ENCODE peak calls at places on chromosomes 4 and X, in seven cellular contexts. Z is upper lobe of left lung; W is body of pancreas; U is SK-N-SH; L is neuronal stem cell; F is CD8-positive, alpha-beta memory T cell; T is GM23248. J is an unnamed sample. For H3K27me3 and H3K4me1, the result is how much of the 10 kb centered on the place peaks cover.

GRCh38 chr4:37793562-37793961 is 32.9 kb upstream of the PGM2 start:
- DNase-seq in F (no peak), W (peak), Z (peak), L (no peak), T (peak), U (no peak), J (no peak)

GRCh38 chrX:25025615-25026014 is 9.8 kb upstream of the ARX start:
- DNase-seq in U (no peak), T (no peak), F (no peak), Z (no peak), L (no peak), W (no peak), J (no peak)

GRCh38 chrX:103400931-103401330 is 24.6 kb downstream of the BEX3 start:
- DNase-seq in F (no peak), W (no peak), Z (no peak), L (no peak), T (no peak), U (no peak), J (no peak)

GRCh38 chrX:151815461-151815860 is 80.9 kb downstream of the CNGA2 start:
- DNase-seq in T (peak), U (no peak), L (no peak), W (no peak), F (no peak), Z (no peak), J (no peak)

GRCh38 chr4:140188975-140189374 is 35.0 kb upstream of the MAML3 start:
- DNase-seq in T (peak), U (no peak), Z (peak), W (peak), L (no peak), F (no peak), J (peak)

GRCh38 chr4:142405021-142405991 is 440.8 kb downstream of the INPP4B start:
- DNase-seq in T (peak), U (no peak), F (peak), L (peak), Z (peak), W (peak), J (peak)

GRCh38 chrX:30577362-30577961 is at the start of gene TASL:
- DNase-seq in Z (no peak), L (no peak), U (no peak), F (no peak), W (no peak), T (no peak), J (peak)

GRCh38 chrX:133674726-133675470 is 259.6 kb upstream of the GPC4 start:
- DNase-seq in Z (peak), L (no peak), W (peak), F (no peak), U (no peak), T (no peak), J (no peak)

GRCh38 chr4:176077561-176077960 is 11.9 kb downstream of the WDR17 start:
- DNase-seq in L (no peak), Z (no peak), U (no peak), F (no peak), W (no peak), T (no peak), J (no peak)

GRCh38 chrX:22095306-22095705 is 63.2 kb downstream of the PHEX start:
- DNase-seq in L (peak), U (no peak), Z (no peak), W (peak), F (no peak), T (peak), J (no peak)

GRCh38 chrX:140664939-140665338 is 44.6 kb upstream of the LINC00632 start:
- DNase-seq in W (no peak), F (no peak), T (peak), L (no peak), Z (no peak), U (peak), J (no peak)

GRCh38 chrX:148530464-148531077 is 30.2 kb downstream of the AFF2 start:
- DNase-seq in F (no peak), L (no peak), U (no peak), Z (no peak), T (peak), W (peak), J (no peak)

DNA sequence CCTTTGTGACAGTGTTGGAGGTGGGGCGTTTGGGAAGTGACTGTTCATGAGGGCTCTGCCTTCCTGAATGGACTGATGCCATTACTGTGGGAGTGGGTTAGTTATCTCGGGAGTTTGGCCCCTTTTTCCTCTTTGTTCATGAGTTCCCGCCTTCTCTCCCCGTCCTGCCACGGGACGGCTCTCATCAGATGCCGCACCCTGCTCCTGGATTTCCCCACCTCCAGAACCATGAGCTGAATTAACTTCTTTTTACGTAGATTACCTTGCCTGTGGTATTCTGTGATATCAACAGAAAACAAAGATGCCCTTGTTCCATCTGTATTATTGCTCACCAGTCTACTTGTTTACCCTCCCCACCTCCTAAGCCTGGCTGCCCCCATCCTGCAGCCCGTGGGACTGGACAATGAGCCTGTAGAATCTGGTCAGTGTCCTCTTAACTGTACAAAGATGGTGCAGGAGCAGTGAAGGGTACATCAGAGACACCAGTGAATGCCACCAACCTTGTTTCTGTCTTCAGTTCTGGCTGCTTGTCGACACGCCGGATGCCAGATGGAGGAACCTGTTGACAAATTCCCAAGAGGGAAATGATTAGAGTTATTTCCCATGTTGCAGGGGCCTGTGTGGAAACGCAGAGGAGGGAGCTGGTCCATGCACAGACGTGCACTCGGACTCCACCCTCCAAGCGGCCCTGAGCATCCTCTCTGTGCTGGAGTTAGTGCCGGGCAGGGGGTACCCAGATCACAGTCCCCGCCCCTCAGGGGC is 104.7 kb downstream of the ABLIM2 start:
- DNase-seq in F (no peak), L (no peak), Z (no peak), W (no peak), U (no peak), T (no peak), J (no peak)
- H3K27me3 ChIP-seq in F (under half), L (under half), Z (under half), W (under half), U (under half), T (under half), J (under half)

DNA sequence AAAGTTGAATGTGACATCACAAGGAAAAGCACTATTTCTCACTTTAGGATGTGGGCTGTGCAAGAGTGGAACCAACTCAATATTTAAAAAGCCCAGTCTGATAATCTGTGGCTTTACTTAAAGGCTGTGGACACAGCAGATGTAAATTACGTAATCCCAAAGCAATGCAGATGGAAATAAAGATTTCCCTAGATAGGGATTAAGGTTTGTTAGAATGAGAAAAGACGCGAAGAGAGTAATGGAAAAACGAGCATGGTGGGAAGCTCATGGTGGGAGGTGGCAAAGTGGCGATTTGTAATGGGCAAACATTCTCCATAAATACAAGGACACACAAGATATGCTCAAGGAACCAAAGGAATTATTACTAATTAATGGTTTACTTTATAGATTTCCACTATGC is 985.5 kb downstream of the FSTL5 start:
- DNase-seq in L (no peak), F (no peak), T (no peak), U (no peak), Z (no peak), W (no peak), J (no peak)
- H3K4me1 ChIP-seq in L (under half), F (under half), T (under half), U (under half), Z (under half), W (under half), J (under half)

DNA sequence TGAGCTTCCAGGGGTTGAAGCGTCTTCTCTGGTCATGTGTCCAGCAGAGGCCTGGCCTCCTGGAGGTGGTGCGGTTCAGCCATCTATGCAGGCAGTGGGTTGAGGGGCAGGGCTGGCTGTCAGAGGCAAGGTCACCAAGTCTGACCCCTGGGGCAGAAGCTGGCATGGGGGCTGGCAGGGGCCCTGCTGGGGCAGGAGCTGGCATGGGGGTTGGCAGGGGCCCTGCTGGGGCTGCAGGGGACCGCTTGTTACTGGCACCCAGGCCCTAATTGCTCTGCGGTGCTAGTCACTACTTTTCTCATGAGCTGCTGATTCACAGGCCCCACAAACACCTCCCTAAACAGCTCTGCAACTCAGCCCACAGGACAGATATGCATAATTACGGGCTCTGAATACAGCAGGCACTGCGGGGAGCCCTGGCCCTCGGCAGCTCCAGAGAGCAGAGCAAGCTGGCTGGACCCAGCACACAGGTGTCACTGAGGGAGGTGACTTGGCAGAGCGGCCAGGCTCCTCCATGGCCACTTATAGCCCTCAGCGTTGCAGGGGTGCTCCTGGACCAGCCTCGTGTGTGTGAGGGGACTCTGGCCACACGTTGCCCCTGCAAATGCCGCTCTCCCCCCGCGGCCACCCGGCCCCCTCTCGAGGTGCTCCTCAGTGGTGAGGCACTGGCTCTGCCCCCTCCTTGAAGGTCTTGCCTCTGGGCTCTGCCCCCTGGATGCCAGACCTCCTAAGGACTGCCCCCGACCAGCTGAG is 32.6 kb downstream of the CPLX1 start:
- DNase-seq in U (no peak), F (no peak), L (no peak), T (peak), W (no peak), Z (no peak), J (no peak)
- H3K27me3 ChIP-seq in U (under half), F (under half), L (half or more), T (half or more), W (under half), Z (under half), J (under half)

GRCh38 chr4:157996061-157996460 is 176.8 kb downstream of the GASK1B start:
- DNase-seq in Z (no peak), F (no peak), T (no peak), U (no peak), L (no peak), W (no peak), J (no peak)

GRCh38 chr4:157999723-158000122 is 173.1 kb downstream of the GASK1B start:
- DNase-seq in U (no peak), L (no peak), F (no peak), Z (no peak), T (no peak), W (no peak), J (no peak)

GRCh38 chr4:157994863-157995262 is 178.0 kb downstream of the GASK1B start:
- DNase-seq in F (no peak), T (peak), L (no peak), W (no peak), Z (no peak), U (no peak), J (no peak)

GRCh38 chr4:157997296-157997695 is 175.5 kb downstream of the GASK1B start:
- DNase-seq in Z (no peak), T (no peak), F (no peak), U (no peak), L (no peak), W (no peak), J (no peak)

GRCh38 chr4:157996598-157996997 is 176.2 kb downstream of the GASK1B start:
- DNase-seq in Z (no peak), T (no peak), W (no peak), U (no peak), L (no peak), F (no peak), J (no peak)
- H3K4me1 ChIP-seq in Z (under half), T (under half), W (under half), U (under half), L (under half), F (under half), J (under half)

GRCh38 chrX:15906544-15906943 is 51.9 kb upstream of the AP1S2 start:
- DNase-seq in F (no peak), L (no peak), T (no peak), U (no peak), Z (no peak), W (no peak), J (no peak)
- H3K27me3 ChIP-seq in F (under half), L (under half), T (under half), U (under half), Z (under half), W (under half), J (under half)

DNA sequence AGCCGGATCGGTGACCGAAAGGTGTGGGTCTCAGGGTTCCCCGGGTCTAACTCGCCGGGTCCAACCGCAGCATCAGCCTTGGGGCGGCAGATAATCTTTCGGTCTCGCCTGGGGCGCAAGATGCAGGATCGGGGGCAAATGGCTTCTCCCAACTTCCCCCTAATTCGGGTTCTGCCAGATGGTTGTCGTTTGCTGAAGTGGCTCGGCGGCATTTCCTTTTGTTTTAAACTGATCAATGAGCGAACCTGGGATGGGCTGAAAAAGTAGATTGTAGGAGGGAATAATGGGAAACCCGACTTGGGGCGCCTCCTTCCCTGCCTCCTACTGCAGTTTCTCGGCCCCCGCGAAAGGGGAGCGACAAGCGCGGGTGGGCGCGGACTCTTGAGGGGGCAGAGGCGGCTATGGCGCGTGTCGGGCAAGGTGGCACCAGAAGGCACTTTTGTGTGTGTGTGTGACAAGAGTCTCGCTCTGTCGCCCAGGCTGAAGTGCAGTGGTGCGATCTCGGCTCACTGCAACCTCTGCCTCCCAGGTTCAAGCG is 3.1 kb downstream of the PDGFRA start:
- DNase-seq in F (no peak), L (peak), W (no peak), T (peak), U (no peak), Z (no peak), J (no peak)
- H3K4me1 ChIP-seq in F (under half), L (under half), W (half or more), T (under half), U (under half), Z (half or more), J (under half)

DNA sequence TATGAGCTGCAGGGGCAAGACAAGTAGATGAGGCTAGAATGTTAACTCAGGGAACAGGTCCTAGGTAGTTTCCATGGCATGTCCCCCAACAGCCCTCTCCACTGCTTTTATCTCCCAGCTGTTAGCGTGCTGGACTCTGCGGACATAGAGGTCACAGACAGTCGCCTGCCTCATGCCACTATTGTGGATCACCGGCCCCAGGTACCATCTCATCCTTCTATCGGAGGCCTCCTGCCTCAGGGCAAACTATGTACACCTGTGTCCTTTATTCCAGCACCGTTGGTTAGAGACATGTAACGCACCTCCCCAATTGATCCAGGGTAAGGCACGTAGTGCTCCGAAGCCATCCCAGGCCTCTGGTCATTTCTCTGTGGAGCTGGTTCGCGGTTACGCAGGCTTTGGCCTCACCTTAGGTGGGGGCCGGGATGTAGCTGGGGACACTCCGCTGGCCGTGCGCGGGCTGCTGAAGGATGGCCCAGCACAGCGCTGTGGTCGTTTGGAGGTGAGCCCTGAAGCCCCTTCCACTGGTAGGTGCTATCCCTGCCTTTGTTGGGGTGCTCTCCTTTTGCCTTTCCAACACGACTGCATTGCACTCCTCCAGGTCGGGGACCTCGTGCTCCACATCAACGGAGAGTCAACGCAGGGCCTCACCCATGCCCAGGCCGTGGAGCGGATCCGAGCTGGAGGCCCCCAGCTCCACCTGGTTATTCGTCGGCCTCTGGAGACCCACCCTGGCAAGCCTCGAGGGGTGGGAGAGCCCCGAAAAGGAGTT is 2.2 kb downstream of the MAGIX start:
- DNase-seq in W (no peak), Z (no peak), F (no peak), T (no peak), U (peak), L (no peak), J (no peak)
- H3K27me3 ChIP-seq in W (under half), Z (under half), F (under half), T (under half), U (under half), L (under half), J (under half)

GRCh38 chrX:10239611-10240064 is 82.9 kb downstream of the CLCN4 start:
- DNase-seq in U (no peak), T (peak), F (no peak), Z (no peak), W (no peak), L (no peak), J (no peak)

GRCh38 chrX:10240918-10241317 is 84.1 kb downstream of the CLCN4 start:
- DNase-seq in T (peak), W (no peak), F (no peak), U (no peak), Z (no peak), L (no peak), J (no peak)

GRCh38 chrX:10233696-10234095 is 76.9 kb downstream of the CLCN4 start:
- DNase-seq in Z (no peak), F (no peak), L (no peak), T (peak), U (no peak), W (no peak), J (no peak)

GRCh38 chrX:10235851-10236250 is 79.1 kb downstream of the CLCN4 start:
- DNase-seq in F (no peak), T (peak), L (no peak), Z (no peak), U (no peak), W (no peak), J (no peak)

DNA sequence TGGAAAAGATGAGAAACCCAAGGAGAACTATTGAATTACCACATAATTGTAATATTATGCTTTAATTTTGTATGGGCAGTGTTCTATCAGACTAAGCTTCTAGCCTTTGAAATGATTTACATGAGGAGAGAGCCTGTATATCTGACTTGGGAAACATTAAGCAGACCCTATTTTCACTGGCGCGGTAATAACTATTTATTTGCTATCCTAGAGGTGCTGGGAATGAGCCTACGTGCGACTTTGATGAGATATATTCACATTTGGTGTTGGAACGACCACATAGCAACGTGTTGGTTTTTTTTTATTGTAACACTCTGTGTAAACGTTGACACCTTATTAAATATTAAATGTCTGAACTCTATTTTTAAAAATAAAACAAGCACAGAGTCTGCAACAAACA is 80.5 kb downstream of the CLCN4 start:
- DNase-seq in L (no peak), Z (no peak), T (no peak), U (no peak), W (no peak), F (no peak), J (no peak)
- H3K4me1 ChIP-seq in L (under half), Z (under half), T (under half), U (under half), W (under half), F (under half), J (under half)

GRCh38 chr4:7819446-7819845 is 120.2 kb downstream of the AFAP1 start:
- DNase-seq in L (no peak), U (no peak), T (no peak), F (no peak), W (no peak), Z (no peak), J (no peak)
- H3K27me3 ChIP-seq in L (under half), U (under half), T (under half), F (under half), W (under half), Z (under half), J (under half)

GRCh38 chr4:2256156-2256731 is 5.7 kb downstream of the MXD4 start:
- DNase-seq in U (peak), L (no peak), F (no peak), Z (peak), T (no peak), W (peak), J (peak)
- H3K4me1 ChIP-seq in U (half or more), L (under half), F (under half), Z (half or more), T (under half), W (half or more), J (half or more)

J was measured in adrenal gland.